ENCODE peak calls at places on chromosome 22, in four cellular contexts. U is right lobe of liver, O is colonic mucosa, W is ovary. G is an unnamed sample. For H3K36me3, the result is how much of the 10 kb centered on the place peaks cover.

GRCh38 chr22:36443198-36443770 is 38.2 kb downstream of the TXN2 start:
- DNase-seq in U (no peak), O (no peak), W (no peak), G (no peak)

GRCh38 chr22:27269751-27270586 is 531.6 kb downstream of the MN1 start:
- DNase-seq in U (no peak), O (no peak), W (no peak), G (peak)

GRCh38 chr22:33400061-33400840 is 342.1 kb upstream of the SYN3 start:
- DNase-seq in U (no peak), O (no peak), W (no peak), G (no peak)

GRCh38 chr22:49102367-49102766 is 725.3 kb downstream of the BRD1 start:
- DNase-seq in U (peak), O (no peak), W (no peak), G (no peak)

GRCh38 chr22:30922151-30922611 is 46.4 kb downstream of the MORC2 start:
- DNase-seq in U (peak), O (peak), W (peak), G (peak)

GRCh38 chr22:20422271-20422958 is 15.2 kb downstream of the SCARF2 start:
- DNase-seq in U (no peak), O (no peak), W (no peak), G (no peak)

GRCh38 chr22:27573280-27573711 is 228.3 kb downstream of the MN1 start:
- DNase-seq in U (no peak), O (no peak), W (no peak), G (no peak)

GRCh38 chr22:21942939-21943338 is 9.7 kb downstream of the PPM1F start:
- DNase-seq in U (no peak), O (no peak), W (no peak), G (no peak)

GRCh38 chr22:26362471-26362870 is 66.6 kb upstream of the ASPHD2 start:
- DNase-seq in U (no peak), O (no peak), W (no peak), G (no peak)

GRCh38 chr22:47558828-47559700 is 796.6 kb downstream of the TBC1D22A start:
- DNase-seq in U (no peak), O (no peak), W (no peak), G (no peak)

GRCh38 chr22:28788601-28789000 is 11.8 kb downstream of the XBP1 start:
- DNase-seq in U (no peak), O (no peak), W (no peak), G (no peak)

GRCh38 chr22:28780296-28780695 is 7.8 kb downstream of the CCDC117 start:
- DNase-seq in U (no peak), O (no peak), W (no peak), G (no peak)

GRCh38 chr22:28779833-28780232 is 7.3 kb downstream of the CCDC117 start:
- DNase-seq in U (no peak), O (no peak), W (no peak), G (no peak)

DNA sequence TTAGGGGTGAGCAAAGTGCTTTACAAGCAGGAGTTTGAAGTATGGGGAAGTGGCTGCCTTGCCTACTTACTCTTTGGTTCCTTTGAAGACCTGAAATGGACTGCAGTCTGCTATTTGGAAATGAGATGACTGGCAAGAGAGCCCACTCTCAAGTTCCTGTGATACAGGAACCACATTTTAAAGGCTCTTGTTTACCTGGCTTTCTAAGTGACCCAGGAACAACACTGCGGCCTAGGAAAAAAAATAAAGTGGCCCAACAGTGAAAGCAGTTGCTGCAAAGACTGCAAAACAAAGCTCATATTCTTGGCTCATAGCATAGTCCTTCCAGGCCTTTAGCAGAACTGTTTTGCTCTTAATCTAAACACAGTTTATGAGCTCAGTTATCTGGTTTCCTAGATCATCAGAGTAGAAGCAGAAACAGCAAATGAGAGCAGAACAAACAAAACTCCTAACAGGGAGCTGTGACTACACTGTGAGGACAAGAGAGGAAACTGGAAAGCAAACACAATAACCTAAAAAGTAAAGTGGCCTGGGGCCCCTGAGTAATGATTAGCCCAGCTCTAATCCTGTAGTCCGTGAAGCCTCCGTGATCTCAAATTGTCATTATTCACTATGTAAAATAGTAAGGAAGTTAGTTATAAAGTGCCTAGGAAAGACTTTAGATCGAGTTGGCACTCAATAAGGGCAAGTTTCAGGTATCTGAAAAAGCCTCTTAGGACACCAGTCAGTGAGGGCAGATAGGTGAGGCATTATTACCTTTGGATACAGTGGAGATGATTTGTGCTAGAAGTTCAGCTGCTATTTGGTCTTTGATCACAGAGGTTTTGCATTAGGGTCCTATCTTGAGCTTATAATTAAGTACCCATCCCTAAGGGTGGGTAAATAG is 11.5 kb downstream of the CCDC117 start:
- DNase-seq in U (no peak), O (peak), W (no peak), G (peak)
- H3K36me3 ChIP-seq in U (half or more), O (under half), W (under half), G (under half)

GRCh38 chr22:37483050-37483449 is 3.1 kb downstream of the MFNG start:
- DNase-seq in U (no peak), O (no peak), W (no peak), G (no peak)

GRCh38 chr22:37479196-37479595 is 7.0 kb downstream of the MFNG start:
- DNase-seq in U (no peak), O (no peak), W (no peak), G (no peak)

GRCh38 chr22:37482244-37482643 is 3.9 kb downstream of the MFNG start:
- DNase-seq in U (no peak), O (no peak), W (no peak), G (no peak)

GRCh38 chr22:37481347-37481907 is 4.8 kb downstream of the MFNG start:
- DNase-seq in U (no peak), O (no peak), W (no peak), G (no peak)

DNA sequence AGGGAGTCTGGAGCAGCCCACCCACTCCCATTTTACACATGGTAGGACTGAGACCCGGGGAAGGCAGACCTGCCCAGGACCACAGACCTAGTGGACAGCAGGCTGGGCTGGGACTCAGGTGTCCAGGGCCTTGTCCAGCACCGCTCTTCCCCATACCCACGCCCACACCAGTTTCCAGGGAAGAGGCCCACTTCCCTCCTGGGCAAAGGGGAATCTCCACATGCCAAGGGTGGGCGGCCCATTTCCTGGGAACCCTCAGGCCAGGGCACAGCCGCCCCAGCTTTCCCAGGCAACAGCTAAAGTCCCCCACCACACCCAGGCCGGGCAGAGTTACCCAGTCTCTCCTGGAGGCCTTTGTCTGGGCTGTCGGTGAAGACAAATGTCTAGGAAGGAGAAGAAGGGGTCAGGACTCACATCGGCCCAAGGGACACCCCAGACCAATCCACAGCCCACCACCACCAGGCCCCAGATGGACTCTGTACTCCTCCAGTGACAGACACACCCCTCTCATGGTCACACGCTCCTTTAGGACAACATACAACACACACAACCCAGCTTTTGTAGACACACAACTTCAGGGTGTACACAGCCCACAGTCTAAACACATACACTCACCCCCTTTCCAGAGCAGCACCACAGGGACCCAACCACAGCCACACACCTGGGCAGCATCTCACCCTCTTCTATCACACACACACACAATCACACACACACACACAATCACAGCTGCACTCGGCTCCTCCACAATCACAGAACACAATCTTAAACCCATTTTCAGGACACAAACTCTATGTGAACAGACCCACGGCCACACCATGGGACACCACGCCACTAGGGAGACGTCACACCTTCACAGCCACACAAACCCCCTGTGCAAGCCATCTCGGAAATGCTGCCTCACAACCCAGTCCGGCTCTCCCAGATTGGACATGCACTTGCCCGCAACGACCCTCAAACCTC is 5.5 kb downstream of the MFNG start:
- DNase-seq in U (no peak), O (no peak), W (no peak), G (no peak)
- H3K36me3 ChIP-seq in U (under half), O (under half), W (under half), G (under half)

DNA sequence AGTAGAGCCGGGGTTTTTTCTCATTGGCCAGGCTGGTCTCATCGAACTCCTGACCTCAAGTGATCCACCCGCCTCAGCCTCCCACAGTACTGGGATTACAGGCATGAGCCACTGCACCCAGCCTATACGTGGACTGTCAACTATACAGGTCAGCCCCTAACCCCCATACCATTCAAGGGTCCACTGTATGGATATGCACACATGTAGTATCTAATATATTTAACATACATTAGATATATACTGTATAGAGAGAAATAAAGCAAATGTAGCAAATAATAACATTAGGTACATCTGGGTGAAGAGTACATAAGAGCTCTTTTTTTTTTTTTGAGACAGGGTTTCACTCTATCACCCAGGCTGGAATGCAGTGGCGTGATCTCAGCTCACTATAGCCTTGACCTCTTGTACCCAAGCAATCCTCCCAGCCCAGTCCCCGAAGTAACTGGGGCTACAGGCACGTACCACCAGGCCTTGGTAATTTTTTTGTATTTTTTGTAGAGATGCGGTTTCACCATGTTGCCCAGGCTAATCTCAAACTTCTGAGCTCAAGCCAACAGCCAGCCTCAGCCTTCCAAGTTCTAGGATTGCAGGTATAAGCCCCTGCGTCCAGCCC is 1.5 kb upstream of the ATP5MGL start:
- DNase-seq in U (no peak), O (no peak), W (no peak), G (no peak)
- H3K36me3 ChIP-seq in U (under half), O (under half), W (under half), G (under half)

DNA sequence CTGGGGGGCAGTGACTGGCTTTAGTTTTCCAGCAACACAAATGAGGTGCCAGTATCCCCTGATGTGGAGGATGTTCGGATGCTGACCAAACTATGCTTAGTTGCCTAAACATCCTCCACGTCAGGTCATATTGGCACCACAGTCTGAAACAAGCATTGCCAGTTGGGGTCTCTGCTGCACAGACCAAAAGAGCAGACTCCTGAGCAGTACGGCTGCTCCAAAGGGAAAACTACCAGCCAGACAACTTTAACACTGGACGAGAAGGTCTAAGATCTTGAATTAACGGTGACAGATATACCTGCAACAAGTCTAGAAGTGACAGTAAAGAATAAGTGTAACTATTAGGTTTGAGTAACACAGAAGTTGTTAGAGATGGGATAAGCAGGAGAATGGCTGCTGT is 40.5 kb upstream of the CLTCL1 start:
- DNase-seq in U (no peak), O (no peak), W (no peak), G (no peak)
- H3K36me3 ChIP-seq in U (under half), O (under half), W (under half), G (under half)

GRCh38 chr22:37749831-37750595 is 53.2 kb downstream of the TRIOBP start:
- DNase-seq in U (no peak), O (no peak), W (no peak), G (no peak)
- H3K36me3 ChIP-seq in U (under half), O (under half), W (under half), G (under half)

GRCh38 chr22:45575607-45576272 is 73.1 kb downstream of the FBLN1 start:
- DNase-seq in U (peak), O (no peak), W (no peak), G (no peak)
- H3K36me3 ChIP-seq in U (under half), O (under half), W (under half), G (under half)

GRCh38 chr22:38484244-38484643 is 16.3 kb downstream of the KDELR3 start:
- DNase-seq in U (no peak), O (no peak), W (no peak), G (no peak)

GRCh38 chr22:38481871-38482332 is 14.0 kb downstream of the KDELR3 start:
- DNase-seq in U (no peak), O (no peak), W (no peak), G (no peak)

GRCh38 chr22:38485783-38486182 is 17.9 kb downstream of the KDELR3 start:
- DNase-seq in U (no peak), O (no peak), W (no peak), G (no peak)

GRCh38 chr22:38481162-38481870 is 13.4 kb downstream of the KDELR3 start:
- DNase-seq in U (no peak), O (no peak), W (no peak), G (no peak)

DNA sequence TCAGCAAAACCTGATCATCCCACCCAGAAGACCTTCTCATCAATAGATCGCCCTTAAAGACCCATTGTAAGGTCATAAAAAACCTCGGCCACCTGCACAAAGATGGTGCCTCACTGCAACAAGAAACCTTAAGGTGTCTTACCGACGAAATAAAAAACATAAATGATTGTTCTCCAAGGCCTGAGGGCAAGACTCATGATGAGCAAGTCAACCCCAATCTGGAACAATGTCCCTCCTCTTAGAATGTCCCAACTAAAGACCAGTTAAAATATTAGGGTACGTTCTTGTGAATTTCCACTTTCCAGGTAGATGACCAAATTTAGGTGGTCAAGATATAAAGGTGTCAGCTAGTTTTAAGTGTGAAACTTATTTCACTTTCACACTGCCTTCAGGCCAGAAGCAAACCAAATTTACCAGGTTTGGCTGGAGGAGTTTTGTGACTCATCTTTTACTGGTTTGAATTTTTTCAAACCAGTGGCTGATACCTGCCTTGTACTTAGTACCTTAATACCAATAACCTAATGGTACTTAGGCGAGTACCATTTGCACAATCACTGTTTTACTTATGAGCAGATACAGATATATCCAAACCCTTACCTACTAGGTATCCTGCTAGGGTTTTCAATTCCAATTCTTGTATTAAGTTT is 14.9 kb downstream of the KDELR3 start:
- DNase-seq in U (no peak), O (no peak), W (no peak), G (no peak)
- H3K36me3 ChIP-seq in U (half or more), O (under half), W (under half), G (under half)

GRCh38 chr22:17119481-17120202 is 1.5 kb downstream of the TMEM121B start:
- DNase-seq in U (peak), O (peak), W (no peak), G (peak)
- H3K36me3 ChIP-seq in U (under half), O (under half), W (under half), G (under half)

GRCh38 chr22:23273445-23274145 is 93.3 kb downstream of the BCR start:
- DNase-seq in U (no peak), O (no peak), W (no peak), G (no peak)

GRCh38 chr22:23272834-23273233 is 92.5 kb downstream of the BCR start:
- DNase-seq in U (no peak), O (no peak), W (no peak), G (no peak)

GRCh38 chr22:23270798-23271596 is 90.7 kb downstream of the BCR start:
- DNase-seq in U (no peak), O (no peak), W (no peak), G (no peak)

GRCh38 chr22:23271597-23271908 is 91.2 kb downstream of the BCR start:
- DNase-seq in U (no peak), O (no peak), W (no peak), G (no peak)

GRCh38 chr22:23272371-23272770 is 92.1 kb downstream of the BCR start:
- DNase-seq in U (no peak), O (no peak), W (no peak), G (no peak)
- H3K36me3 ChIP-seq in U (under half), O (under half), W (under half), G (under half)